ENCODE peak calls at places on chromosomes 6 and 20, in eight cellular contexts. D is heart left ventricle; S is dorsolateral prefrontal cortex; N is IMR-90; E is A673; I is neural progenitor cell; Q is testis; L is CD8-positive, alpha-beta T cell. T is an unnamed sample. For H3K27me3, the result is how much of the 10 kb centered on the place peaks cover.

GRCh38 chr20:44966030-44966961 is at the start of gene STK4:
- DNase-seq in I (peak), L (peak), D (peak), N (peak), Q (peak), E (peak), S (peak), T (peak)

GRCh38 chr6:35365599-35366596 is 23.5 kb downstream of the PPARD start:
- DNase-seq in E (no peak), Q (no peak), D (no peak), N (no peak), L (no peak), S (no peak), I (no peak), T (no peak)

GRCh38 chr6:74764486-74764885 is 441.4 kb downstream of the COL12A1 start:
- DNase-seq in E (no peak), D (no peak), Q (no peak), L (no peak), N (peak), S (no peak), I (no peak), T (no peak)

GRCh38 chr6:111566222-111566717 is 39.4 kb downstream of the TRAF3IP2 start:
- DNase-seq in Q (no peak), E (no peak), L (no peak), D (no peak), N (peak), S (no peak), I (no peak), T (no peak)

GRCh38 chr20:49276201-49276894 is 1.5 kb downstream of the ZNFX1 start:
- DNase-seq in L (peak), D (peak), S (no peak), Q (peak), E (peak), I (no peak), N (peak), T (no peak)

GRCh38 chr6:75943381-75943780 is 129.1 kb downstream of the IMPG1 start:
- DNase-seq in E (no peak), N (no peak), D (no peak), S (no peak), I (no peak), Q (no peak), L (no peak), T (no peak)

GRCh38 chr6:7241160-7241559 is 71.8 kb downstream of the SSR1 start:
- DNase-seq in I (no peak), S (no peak), Q (no peak), D (no peak), N (no peak), L (no peak), E (no peak), T (no peak)

GRCh38 chr6:53926505-53926904 is 131.7 kb downstream of the LRRC1 start:
- DNase-seq in I (no peak), S (no peak), E (peak), D (no peak), N (peak), Q (no peak), L (no peak), T (no peak)

GRCh38 chr6:33008944-33009861 is at the start of gene HLA-DOA:
- DNase-seq in Q (peak), I (peak), N (peak), S (no peak), E (peak), L (peak), D (peak), T (no peak)

GRCh38 chr6:23003671-23004598 is 434.6 kb downstream of the HDGFL1 start:
- DNase-seq in L (no peak), I (no peak), S (peak), D (no peak), E (peak), N (peak), Q (no peak), T (no peak)

GRCh38 chr6:36519352-36519751 is 27.9 kb downstream of the STK38 start:
- DNase-seq in N (no peak), I (no peak), Q (no peak), L (no peak), D (no peak), S (no peak), E (no peak), T (no peak)

GRCh38 chr6:107894821-107895396 is 63.1 kb downstream of the SEC63 start:
- DNase-seq in N (no peak), D (no peak), Q (no peak), S (no peak), L (no peak), I (no peak), E (no peak), T (no peak)

GRCh38 chr6:29943053-29943966 is 978 bp downstream of the HLA-A start:
- DNase-seq in Q (no peak), L (no peak), S (no peak), D (peak), I (no peak), E (no peak), N (no peak), T (peak)

GRCh38 chr6:80547827-80548226 is 441.4 kb downstream of the BCKDHB start:
- DNase-seq in I (no peak), N (peak), S (no peak), E (no peak), L (no peak), D (no peak), Q (no peak), T (no peak)

GRCh38 chr6:67642582-67642981 is 992.5 kb upstream of the ADGRB3 start:
- DNase-seq in E (no peak), S (no peak), L (no peak), D (no peak), Q (no peak), N (no peak), I (no peak), T (no peak)

GRCh38 chr6:170131351-170131750 is 159.5 kb downstream of the DLL1 start:
- DNase-seq in E (no peak), I (no peak), S (no peak), Q (peak), L (no peak), N (no peak), D (no peak), T (no peak)

GRCh38 chr6:129759851-129760595 is 50.0 kb upstream of the ARHGAP18 start:
- DNase-seq in N (peak), E (no peak), I (no peak), D (no peak), Q (no peak), S (no peak), L (no peak), T (no peak)

GRCh38 chr6:129766959-129767728 is 57.2 kb upstream of the ARHGAP18 start:
- DNase-seq in N (peak), S (peak), D (peak), I (peak), Q (peak), E (peak), L (peak), T (no peak)

GRCh38 chr6:39191236-39191930 is 37.9 kb downstream of the KCNK5 start:
- DNase-seq in E (no peak), D (no peak), S (no peak), N (no peak), L (no peak), Q (no peak), I (no peak), T (no peak)

GRCh38 chr6:106609699-106610098 is 19.6 kb downstream of the RTN4IP1 start:
- DNase-seq in E (peak), N (no peak), S (no peak), D (no peak), I (peak), L (peak), Q (peak), T (peak)

GRCh38 chr20:50572922-50573777 is 63.0 kb downstream of the PTPN1 start:
- DNase-seq in I (no peak), L (no peak), N (peak), D (peak), E (peak), S (peak), Q (no peak), T (no peak)

GRCh38 chr6:48834706-48835105 is 628.3 kb downstream of the MMUT start:
- DNase-seq in N (peak), I (no peak), Q (no peak), D (no peak), E (peak), S (no peak), L (no peak), T (no peak)

GRCh38 chr6:165827190-165827518 is 164.1 kb upstream of the PDE10A start:
- DNase-seq in L (no peak), E (no peak), N (no peak), D (no peak), Q (no peak), S (no peak), I (no peak), T (no peak)

GRCh38 chr20:32539817-32540675 is 45.1 kb downstream of the NOL4L start:
- DNase-seq in Q (no peak), I (no peak), D (no peak), L (peak), E (no peak), N (no peak), S (no peak), T (no peak)

GRCh38 chr6:74091133-74091793 is 395.3 kb downstream of the CD109 start:
- DNase-seq in I (peak), Q (no peak), L (no peak), E (peak), N (peak), D (no peak), S (no peak), T (no peak)

GRCh38 chr20:21699216-21699508 is 6.3 kb upstream of the PAX1 start:
- DNase-seq in N (no peak), E (no peak), S (no peak), L (no peak), D (no peak), I (no peak), Q (no peak), T (no peak)

GRCh38 chr6:113980937-113981554 is 10.1 kb upstream of the HDAC2 start:
- DNase-seq in L (no peak), I (peak), S (no peak), E (peak), N (peak), D (no peak), Q (no peak), T (no peak)

GRCh38 chr6:44735631-44735963 is 348.1 kb downstream of the CDC5L start:
- DNase-seq in D (no peak), Q (no peak), E (no peak), S (no peak), N (peak), L (no peak), I (no peak), T (no peak)

GRCh38 chr6:33279971-33280511 is 3.1 kb downstream of the B3GALT4 start:
- DNase-seq in I (peak), L (no peak), D (no peak), Q (no peak), N (peak), S (no peak), E (peak), T (no peak)

GRCh38 chr20:36644032-36644712 is 1.8 kb downstream of the SLA2 start:
- DNase-seq in Q (no peak), E (no peak), N (no peak), S (no peak), L (peak), I (no peak), D (no peak), T (no peak)

GRCh38 chr6:30490031-30490876 is 945 bp downstream of the HLA-E start:
- DNase-seq in N (peak), S (no peak), E (peak), Q (peak), I (peak), L (peak), D (peak), T (peak)

DNA sequence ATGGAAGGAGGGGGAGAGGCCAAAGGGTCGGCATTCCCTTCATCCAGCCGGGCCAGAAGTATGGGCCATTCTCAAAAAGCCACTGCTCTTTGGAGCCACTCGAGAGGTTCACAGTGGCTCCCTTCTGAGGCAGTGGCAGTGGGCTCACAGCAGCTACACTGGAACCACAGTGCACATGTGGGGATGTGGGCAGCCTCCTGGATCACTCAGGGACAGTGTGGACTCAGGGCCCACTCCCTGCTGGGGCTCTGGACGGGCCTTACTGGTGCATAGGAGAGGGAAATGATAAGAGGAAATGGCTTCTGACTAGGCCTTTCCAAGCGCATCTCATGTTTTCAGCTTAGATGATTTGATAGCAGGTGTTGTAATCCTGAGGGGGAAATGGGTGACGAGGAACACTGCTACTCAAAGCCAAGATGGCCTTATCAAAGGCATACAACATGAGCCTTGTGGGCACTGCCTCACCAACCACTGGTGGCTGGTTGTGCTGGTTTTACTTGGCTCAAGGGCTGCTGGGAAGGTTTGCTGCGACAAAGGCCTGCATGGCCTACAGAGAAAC is 44.0 kb downstream of the PANK2 start:
- DNase-seq in D (no peak), E (no peak), N (no peak), S (no peak), L (no peak), I (no peak), Q (no peak), T (no peak)
- TF ChIP-seq CTCF in D (no peak), E (no peak), N (no peak), S (no peak), L (no peak), I (no peak), Q (no peak), T (no peak)

DNA sequence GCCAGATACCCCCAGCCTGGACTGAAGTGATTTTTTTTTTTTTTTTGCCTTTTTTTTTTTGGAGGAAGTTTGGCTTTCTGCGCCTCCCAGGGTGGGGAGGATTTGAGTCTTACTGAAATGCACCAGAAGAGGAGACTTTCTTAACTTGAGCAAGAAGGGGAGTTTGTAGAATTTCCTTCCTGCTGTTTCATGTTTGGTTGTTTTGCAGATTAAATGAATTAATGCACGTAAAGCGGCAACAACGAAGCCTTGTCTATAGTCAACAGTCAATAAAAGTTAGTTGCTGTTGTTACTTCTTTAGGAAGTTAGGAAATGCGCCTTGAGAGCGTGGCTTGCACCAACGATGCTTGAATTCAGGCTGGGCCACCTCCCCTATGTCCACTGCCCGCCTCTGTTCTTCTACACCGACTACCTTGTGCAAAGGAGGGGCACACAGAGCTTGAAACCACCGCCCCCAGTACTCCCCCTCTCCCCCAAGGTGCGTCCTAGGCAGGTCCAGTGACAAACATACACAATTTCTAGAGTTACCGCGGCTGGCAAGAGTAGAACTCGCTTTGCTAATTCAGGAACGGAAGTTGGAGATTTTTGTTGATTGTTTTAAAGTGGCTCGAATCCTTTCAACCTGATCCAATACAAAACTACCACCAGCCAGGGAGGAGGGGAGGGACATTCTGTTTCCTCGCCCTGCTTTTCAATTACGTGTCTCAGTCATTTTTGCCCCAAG is 828 bp upstream of the CYP24A1 start:
- DNase-seq in Q (no peak), N (no peak), I (peak), L (no peak), D (no peak), S (no peak), E (no peak), T (no peak)
- H3K27me3 ChIP-seq in Q (under half), N (half or more), I (half or more), L (under half), D (under half), S (half or more), E (under half), T (under half)

GRCh38 chr20:35618372-35619131 is 2.9 kb downstream of the SPAG4 start:
- DNase-seq in E (peak), Q (no peak), D (peak), I (peak), S (no peak), N (peak), L (no peak), T (peak)
- H3K4me3 ChIP-seq in E (peak), Q (peak), D (peak), I (peak), S (peak), N (peak), L (peak), T (peak)

DNA sequence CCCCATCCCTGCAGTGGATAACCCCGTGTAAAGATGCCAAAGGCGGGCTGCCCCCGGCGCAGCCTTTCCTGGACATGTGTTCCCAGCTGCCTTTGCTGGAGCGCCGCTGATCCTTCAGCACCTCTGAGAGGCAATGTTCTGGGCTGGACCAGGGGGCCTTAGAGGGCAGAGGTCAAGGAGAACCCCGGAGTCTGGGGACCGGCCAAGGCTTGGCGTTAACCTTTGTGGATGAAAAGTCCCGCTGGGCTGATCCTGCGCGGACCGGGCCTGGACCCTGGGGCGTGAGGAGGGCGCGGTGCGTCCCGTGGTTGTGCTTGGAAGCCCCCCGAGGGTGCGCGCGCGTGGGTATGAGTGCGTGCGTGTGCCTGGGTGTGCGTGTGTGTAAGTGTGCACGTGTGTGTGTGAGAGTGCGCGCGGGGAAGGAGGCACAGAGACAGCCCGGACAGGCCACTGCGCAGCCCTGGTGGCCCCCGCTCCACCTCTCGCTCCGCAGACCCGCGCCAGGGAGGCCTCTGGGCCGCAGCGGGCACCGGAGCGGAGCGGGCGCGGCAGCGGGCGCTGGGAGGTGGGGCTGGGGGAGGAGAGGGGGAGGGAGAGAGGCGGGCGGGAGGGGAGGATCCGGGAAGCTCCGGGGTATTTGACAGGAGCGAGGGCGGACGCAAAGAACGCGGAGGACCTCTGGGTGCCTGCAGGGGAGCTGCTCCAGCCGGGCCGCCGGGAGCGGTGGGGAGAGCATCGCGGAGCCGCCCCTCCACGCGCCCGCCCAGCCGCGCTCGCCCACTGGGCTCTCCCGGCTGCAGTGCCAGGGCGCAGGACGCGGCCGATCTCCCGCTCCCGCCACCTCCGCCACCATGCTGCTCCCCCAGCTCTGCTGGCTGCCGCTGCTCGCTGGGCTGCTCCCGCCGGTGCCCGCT is at the start of gene SMOC2:
- DNase-seq in D (peak), E (peak), L (no peak), N (no peak), S (no peak), I (peak), Q (peak), T (no peak)
- TF ChIP-seq CTCF in D (no peak), E (no peak), L (no peak), N (no peak), S (no peak), I (no peak), Q (no peak), T (no peak)

DNA sequence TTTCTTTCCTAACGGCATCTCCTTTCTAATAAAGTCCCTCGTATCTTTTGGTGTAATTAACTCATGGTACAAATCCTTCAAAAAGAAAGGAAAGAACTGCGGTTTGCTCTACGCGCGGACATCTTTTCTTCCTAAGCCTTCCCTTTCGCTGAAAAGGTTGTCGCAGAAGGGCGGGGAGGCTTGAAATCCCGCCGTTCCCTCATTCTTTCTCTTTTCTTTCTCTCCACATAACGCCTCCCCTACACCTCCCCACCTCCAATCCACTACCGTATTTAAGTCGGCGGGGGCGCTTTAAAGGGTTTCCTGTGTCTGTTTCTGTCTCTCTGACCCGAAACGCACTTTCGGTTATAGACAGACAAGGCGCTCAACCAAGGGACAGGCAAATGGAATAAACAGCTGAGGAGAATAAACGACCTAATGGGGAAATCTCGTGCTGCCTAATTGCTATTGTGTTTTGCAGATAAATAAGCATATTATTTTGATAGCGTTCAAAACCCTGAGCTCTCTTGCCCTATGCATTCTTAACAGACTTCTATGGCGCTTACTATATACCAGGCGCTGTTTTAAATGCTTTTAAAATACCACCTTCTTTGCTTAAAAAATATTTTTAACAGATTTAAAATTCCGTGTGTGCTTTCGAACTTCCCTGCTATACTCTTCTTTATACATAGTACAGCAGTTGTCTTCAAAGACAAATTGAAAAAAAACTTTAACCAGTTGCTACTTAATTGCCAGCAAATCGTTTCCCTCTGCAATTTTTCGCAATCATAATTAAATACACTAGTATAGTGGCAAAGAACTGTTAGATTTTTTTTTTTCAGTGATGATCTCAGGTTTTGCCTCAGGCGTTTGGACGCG is 2.5 kb upstream of the HEY2 start:
- DNase-seq in E (no peak), N (peak), S (peak), D (peak), Q (peak), L (peak), I (peak), T (peak)
- H3K27me3 ChIP-seq in E (half or more), N (half or more), S (under half), D (under half), Q (under half), L (under half), I (half or more), T (under half)

GRCh38 chr20:47774081-47774777 is 11.1 kb downstream of the SULF2 start:
- DNase-seq in L (no peak), I (peak), N (no peak), Q (no peak), D (no peak), S (no peak), E (peak), T (no peak)
- H3K4me3 ChIP-seq in L (no peak), I (no peak), N (no peak), Q (no peak), D (peak), S (peak), E (no peak), T (no peak)

GRCh38 chr6:136288566-136289326 is 900 bp downstream of the BCLAF1 start:
- DNase-seq in D (peak), Q (peak), E (peak), L (peak), S (peak), I (peak), N (peak), T (peak)
- TF ChIP-seq CTCF in D (peak), Q (no peak), E (peak), L (no peak), S (peak), I (peak), N (no peak), T (no peak)

GRCh38 chr6:17022604-17023003 is 79.2 kb upstream of the STMND1 start:
- DNase-seq in E (no peak), Q (no peak), N (no peak), L (no peak), S (no peak), D (no peak), I (no peak), T (no peak)
- H3K27me3 ChIP-seq in E (under half), Q (under half), N (under half), L (under half), S (under half), D (under half), I (under half), T (under half)

GRCh38 chr6:157685596-157686280 is 137.3 kb upstream of the SNX9 start:
- DNase-seq in N (no peak), E (no peak), I (no peak), L (no peak), Q (no peak), D (no peak), S (no peak), T (no peak)
- H3K4me3 ChIP-seq in N (no peak), E (no peak), I (no peak), L (no peak), Q (no peak), D (no peak), S (no peak), T (no peak)

T was measured in pancreas.